ENCODE peak calls at places on chromosomes 7 and 10, in seven cellular contexts. One of them, this sample, is unnamed.

GRCh38 chr7:44145969-44146897 is 5.1 kb upstream of the MYL7 start:
- DNase-seq in left lobe of liver: peak; percentile 55
- DNase-seq in B cell: peak; percentile 72
- DNase-seq in left colon: peak; percentile 87
- DNase-seq in MV-4-11: no peak
- DNase-seq in heart left ventricle: peak; percentile 83
- DNase-seq in A549: peak; percentile 65
- DNase-seq in this sample: peak; percentile 85

GRCh38 chr7:150962743-150963399 is 15.2 kb downstream of the KCNH2 start:
- DNase-seq in MV-4-11: no peak
- DNase-seq in heart left ventricle: peak; percentile 69
- DNase-seq in A549: peak; percentile 92
- DNase-seq in left colon: peak; percentile 65
- DNase-seq in left lobe of liver: no peak
- DNase-seq in B cell: peak; percentile 69
- DNase-seq in this sample: peak; percentile 51

GRCh38 chr10:24383681-24384106 is 174.8 kb downstream of the KIAA1217 start:
- DNase-seq in B cell: no peak
- DNase-seq in A549: peak; percentile 71
- DNase-seq in MV-4-11: peak; percentile 91
- DNase-seq in heart left ventricle: peak; percentile 91
- DNase-seq in left lobe of liver: peak; percentile 62
- DNase-seq in left colon: peak; percentile 92
- DNase-seq in this sample: peak; percentile 96

GRCh38 chr10:71708301-71708703 is 11.3 kb downstream of the C10orf105 start:
- DNase-seq in left colon: peak; percentile 74
- DNase-seq in MV-4-11: peak; percentile 31
- DNase-seq in B cell: peak; percentile 75
- DNase-seq in heart left ventricle: peak; percentile 46
- DNase-seq in left lobe of liver: no peak
- DNase-seq in A549: peak; percentile 41
- DNase-seq in this sample: no peak

GRCh38 chr10:30820282-30820991 is 190.9 kb upstream of the LYZL2 start:
- DNase-seq in MV-4-11: no peak
- DNase-seq in left colon: no peak
- DNase-seq in A549: no peak
- DNase-seq in heart left ventricle: no peak
- DNase-seq in left lobe of liver: no peak
- DNase-seq in B cell: no peak
- DNase-seq in this sample: no peak

GRCh38 chr7:66682350-66683093 is 53.8 kb downstream of the KCTD7 start:
- DNase-seq in left colon: peak; percentile 19
- DNase-seq in B cell: no peak
- DNase-seq in left lobe of liver: no peak
- DNase-seq in heart left ventricle: no peak
- DNase-seq in A549: peak; percentile 16
- DNase-seq in MV-4-11: no peak
- DNase-seq in this sample: peak; percentile 35

GRCh38 chr7:78905449-78905848 is 548.0 kb downstream of the MAGI2 start:
- DNase-seq in left lobe of liver: no peak
- DNase-seq in B cell: no peak
- DNase-seq in left colon: no peak
- DNase-seq in MV-4-11: no peak
- DNase-seq in A549: no peak
- DNase-seq in heart left ventricle: no peak
- DNase-seq in this sample: no peak

GRCh38 chr7:111561909-111562732 is at the start of gene IMMP2L:
- DNase-seq in left colon: peak; percentile 93
- DNase-seq in MV-4-11: peak; percentile 74
- DNase-seq in left lobe of liver: peak; percentile 93
- DNase-seq in B cell: peak; percentile 95
- DNase-seq in A549: peak; percentile 69
- DNase-seq in heart left ventricle: peak; percentile 89
- DNase-seq in this sample: peak; percentile 90

GRCh38 chr7:155694846-155695245 is 50.4 kb downstream of the RBM33 start:
- DNase-seq in left lobe of liver: no peak
- DNase-seq in MV-4-11: peak; percentile 58
- DNase-seq in left colon: no peak
- DNase-seq in B cell: no peak
- DNase-seq in A549: no peak
- DNase-seq in heart left ventricle: no peak
- DNase-seq in this sample: no peak

GRCh38 chr7:91569702-91570457 is 305.6 kb downstream of the FZD1 start:
- DNase-seq in left lobe of liver: no peak
- DNase-seq in heart left ventricle: no peak
- DNase-seq in A549: no peak
- DNase-seq in B cell: no peak
- DNase-seq in MV-4-11: no peak
- DNase-seq in left colon: no peak
- DNase-seq in this sample: no peak

GRCh38 chr7:148262721-148263229 is 327.8 kb upstream of the C7orf33 start:
- DNase-seq in A549: peak; percentile 56
- DNase-seq in B cell: peak; percentile 80
- DNase-seq in MV-4-11: peak; percentile 28
- DNase-seq in heart left ventricle: peak; percentile 37
- DNase-seq in left colon: peak; percentile 70
- DNase-seq in left lobe of liver: peak; percentile 58
- DNase-seq in this sample: peak; percentile 73

GRCh38 chr7:1564603-1565022 is 5.2 kb downstream of the PSMG3 start:
- DNase-seq in left colon: no peak
- DNase-seq in MV-4-11: no peak
- DNase-seq in B cell: no peak
- DNase-seq in heart left ventricle: no peak
- DNase-seq in left lobe of liver: no peak
- DNase-seq in A549: no peak
- DNase-seq in this sample: no peak

GRCh38 chr10:79176949-79177602 is 108.3 kb downstream of the ZMIZ1 start:
- DNase-seq in MV-4-11: no peak
- DNase-seq in B cell: no peak
- DNase-seq in left colon: no peak
- DNase-seq in left lobe of liver: no peak
- DNase-seq in heart left ventricle: peak; percentile 72
- DNase-seq in A549: no peak
- DNase-seq in this sample: peak; percentile 53

GRCh38 chr10:67839957-67840356 is 2.0 kb upstream of the DNAJC12 start:
- DNase-seq in heart left ventricle: no peak
- DNase-seq in left colon: no peak
- DNase-seq in A549: no peak
- DNase-seq in B cell: no peak
- DNase-seq in left lobe of liver: no peak
- DNase-seq in MV-4-11: peak; percentile 86
- DNase-seq in this sample: no peak

GRCh38 chr10:126857178-126857806 is 47.9 kb upstream of the DOCK1 start:
- DNase-seq in MV-4-11: no peak
- DNase-seq in B cell: no peak
- DNase-seq in left colon: no peak
- DNase-seq in A549: no peak
- DNase-seq in left lobe of liver: no peak
- DNase-seq in heart left ventricle: no peak
- DNase-seq in this sample: no peak

GRCh38 chr7:130386876-130387275 is 6.6 kb downstream of the CPA1 start:
- DNase-seq in A549: no peak
- DNase-seq in B cell: no peak
- DNase-seq in left lobe of liver: no peak
- DNase-seq in MV-4-11: no peak
- DNase-seq in heart left ventricle: no peak
- DNase-seq in left colon: no peak
- DNase-seq in this sample: peak; percentile 89

GRCh38 chr7:112202819-112203218 is 3.4 kb downstream of the DOCK4 start:
- DNase-seq in MV-4-11: peak; percentile 22
- DNase-seq in A549: no peak
- DNase-seq in heart left ventricle: no peak
- DNase-seq in left lobe of liver: peak; percentile 84
- DNase-seq in left colon: peak; percentile 46
- DNase-seq in B cell: peak; percentile 62
- DNase-seq in this sample: peak; percentile 35

GRCh38 chr7:156160811-156161210 is 348.5 kb upstream of the SHH start:
- DNase-seq in heart left ventricle: no peak
- DNase-seq in left colon: peak; percentile 47
- DNase-seq in A549: no peak
- DNase-seq in left lobe of liver: peak; percentile 27
- DNase-seq in MV-4-11: no peak
- DNase-seq in B cell: no peak
- DNase-seq in this sample: no peak

GRCh38 chr10:71241899-71242620 is 29.7 kb downstream of the UNC5B start:
- DNase-seq in MV-4-11: peak; percentile 13
- DNase-seq in left lobe of liver: no peak
- DNase-seq in B cell: no peak
- DNase-seq in heart left ventricle: peak; percentile 69
- DNase-seq in left colon: no peak
- DNase-seq in A549: no peak
- DNase-seq in this sample: no peak

GRCh38 chr7:129778770-129779601 is 167.5 kb downstream of the NRF1 start:
- DNase-seq in heart left ventricle: no peak
- DNase-seq in B cell: peak; percentile 46
- DNase-seq in left colon: peak; percentile 49
- DNase-seq in MV-4-11: no peak
- DNase-seq in A549: peak; percentile 58
- DNase-seq in left lobe of liver: no peak
- DNase-seq in this sample: peak; percentile 31

GRCh38 chr7:77395543-77395942 is 20.6 kb downstream of the GSAP start:
- DNase-seq in A549: no peak
- DNase-seq in left colon: no peak
- DNase-seq in B cell: no peak
- DNase-seq in left lobe of liver: no peak
- DNase-seq in heart left ventricle: no peak
- DNase-seq in MV-4-11: no peak
- DNase-seq in this sample: no peak

GRCh38 chr7:17520941-17521340 is 222.5 kb downstream of the AHR start:
- DNase-seq in MV-4-11: no peak
- DNase-seq in B cell: no peak
- DNase-seq in left lobe of liver: no peak
- DNase-seq in A549: no peak
- DNase-seq in heart left ventricle: no peak
- DNase-seq in left colon: no peak
- DNase-seq in this sample: no peak

GRCh38 chr10:126683466-126683865 is 13.0 kb upstream of the C10orf90 start:
- DNase-seq in left lobe of liver: no peak
- DNase-seq in B cell: no peak
- DNase-seq in A549: no peak
- DNase-seq in heart left ventricle: no peak
- DNase-seq in MV-4-11: no peak
- DNase-seq in left colon: no peak
- DNase-seq in this sample: no peak

GRCh38 chr10:96292971-96293909 is 11.0 kb upstream of the DNTT start:
- DNase-seq in left lobe of liver: peak; percentile 53
- DNase-seq in left colon: no peak
- DNase-seq in heart left ventricle: no peak
- DNase-seq in A549: peak; percentile 35
- DNase-seq in MV-4-11: peak; percentile 55
- DNase-seq in B cell: peak; percentile 67
- DNase-seq in this sample: peak; percentile 33

GRCh38 chr7:158695726-158696452 is 8.7 kb downstream of the NCAPG2 start:
- DNase-seq in B cell: peak; percentile 63
- DNase-seq in left colon: peak; percentile 51
- DNase-seq in heart left ventricle: peak; percentile 72
- DNase-seq in MV-4-11: peak; percentile 93
- DNase-seq in A549: peak; percentile 51
- DNase-seq in left lobe of liver: peak; percentile 58
- DNase-seq in this sample: peak; percentile 69

GRCh38 chr7:95205821-95206220 is 118.5 kb downstream of the PON1 start:
- DNase-seq in heart left ventricle: no peak
- DNase-seq in left lobe of liver: no peak
- DNase-seq in B cell: no peak
- DNase-seq in left colon: no peak
- DNase-seq in A549: no peak
- DNase-seq in MV-4-11: no peak
- DNase-seq in this sample: no peak

GRCh38 chr7:155167706-155168365 is 97.7 kb downstream of the HTR5A start:
- DNase-seq in left colon: no peak
- DNase-seq in heart left ventricle: no peak
- DNase-seq in MV-4-11: no peak
- DNase-seq in left lobe of liver: no peak
- DNase-seq in B cell: no peak
- DNase-seq in A549: no peak
- DNase-seq in this sample: no peak

GRCh38 chr10:46328853-46329689 is 42.3 kb downstream of the ANTXRL start:
- DNase-seq in B cell: no peak
- DNase-seq in MV-4-11: no peak
- DNase-seq in A549: no peak
- DNase-seq in left lobe of liver: no peak
- DNase-seq in heart left ventricle: no peak
- DNase-seq in left colon: no peak
- DNase-seq in this sample: no peak

GRCh38 chr10:131475043-131475442 is 163.5 kb upstream of the TCERG1L start:
- DNase-seq in A549: no peak
- DNase-seq in heart left ventricle: no peak
- DNase-seq in MV-4-11: no peak
- DNase-seq in B cell: no peak
- DNase-seq in left colon: no peak
- DNase-seq in left lobe of liver: no peak
- DNase-seq in this sample: no peak

GRCh38 chr10:91635401-91636400 is 2.8 kb upstream of the PPP1R3C start:
- DNase-seq in B cell: peak; percentile 50
- DNase-seq in MV-4-11: peak; percentile 36
- DNase-seq in heart left ventricle: peak; percentile 75
- DNase-seq in left colon: peak; percentile 62
- DNase-seq in A549: peak; percentile 52
- DNase-seq in left lobe of liver: peak; percentile 64
- DNase-seq in this sample: peak; percentile 80

GRCh38 chr10:78770167-78771090 is 298.3 kb upstream of the ZMIZ1 start:
- DNase-seq in MV-4-11: no peak
- DNase-seq in left colon: no peak
- DNase-seq in B cell: no peak
- DNase-seq in A549: no peak
- DNase-seq in left lobe of liver: no peak
- DNase-seq in heart left ventricle: no peak
- DNase-seq in this sample: no peak

GRCh38 chr7:98372993-98373392 is 27.9 kb downstream of the BAIAP2L1 start:
- DNase-seq in left lobe of liver: no peak
- DNase-seq in heart left ventricle: no peak
- DNase-seq in B cell: no peak
- DNase-seq in MV-4-11: no peak
- DNase-seq in A549: no peak
- DNase-seq in left colon: no peak
- DNase-seq in this sample: peak; percentile 24

GRCh38 chr7:134448359-134449229 is 10.3 kb downstream of the AKR1B1 start:
- DNase-seq in heart left ventricle: no peak
- DNase-seq in B cell: no peak
- DNase-seq in A549: peak; percentile 97
- DNase-seq in left colon: no peak
- DNase-seq in MV-4-11: no peak
- DNase-seq in left lobe of liver: no peak
- DNase-seq in this sample: no peak

GRCh38 chr10:91797077-91797690 is 1.0 kb upstream of the TNKS2 start:
- DNase-seq in MV-4-11: no peak
- DNase-seq in heart left ventricle: no peak
- DNase-seq in A549: no peak
- DNase-seq in left lobe of liver: no peak
- DNase-seq in left colon: no peak
- DNase-seq in B cell: peak; percentile 11
- DNase-seq in this sample: no peak

GRCh38 chr7:139232377-139232717 is 1.3 kb downstream of the UBN2 start:
- DNase-seq in MV-4-11: no peak
- DNase-seq in heart left ventricle: no peak
- DNase-seq in A549: peak; percentile 57
- DNase-seq in left lobe of liver: no peak
- DNase-seq in left colon: no peak
- DNase-seq in B cell: no peak
- DNase-seq in this sample: no peak

This sample was measured in body of pancreas.